ENCODE peak calls at places on chromosomes 4 and X, in eight cellular contexts. L, T, V, M, K, B, A and Z are unnamed samples.

GRCh38 chr4:189202869-189203271 is 737.8 kb upstream of the FRG1 start:
- DNase-seq in L (no peak), T (no peak), V (peak), M (no peak), K (no peak), B (peak), A (peak), Z (no peak)

GRCh38 chrX:136691028-136691809 is 43.3 kb downstream of the CD40LG start:
- DNase-seq in L (no peak), T (no peak), V (no peak), M (no peak), K (no peak), B (no peak), A (peak), Z (peak)

GRCh38 chr4:138561906-138562305 is 319.8 kb upstream of the SLC7A11 start:
- DNase-seq in L (no peak), T (no peak), V (no peak), M (no peak), K (no peak), B (no peak), A (no peak), Z (no peak)

GRCh38 chr4:106105697-106106096 is 210.3 kb downstream of the TBCK start:
- DNase-seq in L (no peak), T (no peak), V (no peak), M (no peak), K (no peak), B (no peak), A (no peak), Z (no peak)

GRCh38 chrX:33434256-33435092 is 223.1 kb upstream of the DMD start:
- DNase-seq in L (no peak), T (no peak), V (peak), M (peak), K (peak), B (peak), A (peak), Z (peak)

GRCh38 chr4:73311428-73311827 is 52.8 kb upstream of the ANKRD17 start:
- DNase-seq in L (no peak), T (no peak), V (peak), M (no peak), K (peak), B (peak), A (peak), Z (peak)

GRCh38 chrX:71653344-71653743 is 14.0 kb upstream of the LOC101059915 start:
- DNase-seq in L (peak), T (peak), V (no peak), M (no peak), K (no peak), B (no peak), A (no peak), Z (no peak)

GRCh38 chr4:159107203-159107921 is 4.5 kb downstream of the RAPGEF2 start:
- DNase-seq in L (no peak), T (no peak), V (no peak), M (no peak), K (peak), B (peak), A (peak), Z (no peak)

GRCh38 chrX:110944793-110945466 is 149.3 kb upstream of the CHRDL1 start:
- DNase-seq in L (no peak), T (no peak), V (no peak), M (peak), K (no peak), B (peak), A (no peak), Z (no peak)

GRCh38 chr4:6794189-6794588 is 11.7 kb downstream of the KIAA0232 start:
- DNase-seq in L (no peak), T (no peak), V (no peak), M (no peak), K (no peak), B (no peak), A (no peak), Z (no peak)

GRCh38 chr4:3340703-3341088 is 47.9 kb downstream of the RGS12 start:
- DNase-seq in L (peak), T (no peak), V (no peak), M (no peak), K (no peak), B (no peak), A (no peak), Z (peak)

GRCh38 chr4:140789752-140790151 is 33.6 kb upstream of the TBC1D9 start:
- DNase-seq in L (no peak), T (no peak), V (no peak), M (no peak), K (peak), B (no peak), A (peak), Z (no peak)

GRCh38 chrX:73214366-73215094 is at the start of gene NAP1L2:
- DNase-seq in L (peak), T (peak), V (peak), M (peak), K (peak), B (peak), A (no peak), Z (no peak)

GRCh38 chr4:23324291-23324690 is 565.6 kb downstream of the PPARGC1A start:
- DNase-seq in L (no peak), T (no peak), V (peak), M (no peak), K (no peak), B (peak), A (no peak), Z (no peak)

GRCh38 chr4:17584502-17585213 is 7.7 kb downstream of the LAP3 start:
- DNase-seq in L (no peak), T (no peak), V (no peak), M (no peak), K (no peak), B (no peak), A (no peak), Z (no peak)

GRCh38 chr4:152258804-152259708 is 276.8 kb downstream of the FBXW7 start:
- DNase-seq in L (no peak), T (no peak), V (no peak), M (no peak), K (no peak), B (peak), A (peak), Z (no peak)

GRCh38 chr4:2860391-2861348 is 17.0 kb downstream of the ADD1 start:
- DNase-seq in L (no peak), T (no peak), V (no peak), M (peak), K (no peak), B (peak), A (peak), Z (peak)

GRCh38 chr4:123340381-123340701 is 56.3 kb upstream of the SPRY1 start:
- DNase-seq in L (no peak), T (no peak), V (peak), M (no peak), K (no peak), B (peak), A (peak), Z (no peak)

GRCh38 chr4:85084371-85085170 is 118.1 kb upstream of the WDFY3 start:
- DNase-seq in L (no peak), T (no peak), V (peak), M (no peak), K (peak), B (peak), A (peak), Z (peak)

GRCh38 chr4:11529625-11530201 is 101.0 kb upstream of the HS3ST1 start:
- DNase-seq in L (no peak), T (no peak), V (no peak), M (no peak), K (no peak), B (peak), A (peak), Z (peak)

GRCh38 chr4:150746156-150746555 is 164.2 kb downstream of the MAB21L2 start:
- DNase-seq in L (no peak), T (no peak), V (no peak), M (no peak), K (no peak), B (peak), A (peak), Z (peak)

GRCh38 chr4:139266583-139267257 is 13.3 kb downstream of the MGARP start:
- DNase-seq in L (peak), T (peak), V (peak), M (peak), K (peak), B (peak), A (peak), Z (peak)

GRCh38 chr4:113760852-113761681 is 471 bp downstream of the CAMK2D start:
- DNase-seq in L (peak), T (peak), V (peak), M (peak), K (peak), B (peak), A (peak), Z (peak)

GRCh38 chr4:6357476-6357875 is 87.8 kb downstream of the WFS1 start:
- DNase-seq in L (no peak), T (no peak), V (no peak), M (no peak), K (no peak), B (no peak), A (no peak), Z (no peak)

GRCh38 chrX:13357925-13358324 is 38.1 kb upstream of the ATXN3L start:
- DNase-seq in L (no peak), T (no peak), V (no peak), M (no peak), K (no peak), B (peak), A (peak), Z (no peak)

GRCh38 chr4:184684491-184685189 is 35.1 kb downstream of the PRIMPOL start:
- DNase-seq in L (no peak), T (no peak), V (peak), M (no peak), K (no peak), B (no peak), A (peak), Z (peak)

GRCh38 chr4:112075129-112075753 is 70.0 kb upstream of the FAM241A start:
- DNase-seq in L (no peak), T (no peak), V (peak), M (peak), K (peak), B (peak), A (peak), Z (peak)

GRCh38 chr4:5165419-5166369 is 114.4 kb downstream of the STK32B start:
- DNase-seq in L (no peak), T (no peak), V (no peak), M (peak), K (no peak), B (peak), A (peak), Z (no peak)

GRCh38 chr4:120769227-120769626 is 153.3 kb downstream of the PRDM5 start:
- DNase-seq in L (no peak), T (no peak), V (no peak), M (no peak), K (no peak), B (peak), A (peak), Z (no peak)

GRCh38 chr4:1195894-1196401 is 23.6 kb upstream of the SPON2 start:
- DNase-seq in L (no peak), T (peak), V (peak), M (no peak), K (peak), B (no peak), A (no peak), Z (no peak)

GRCh38 chrX:77415161-77415560 is 32.0 kb upstream of the FGF16 start:
- DNase-seq in L (no peak), T (no peak), V (peak), M (peak), K (no peak), B (no peak), A (no peak), Z (no peak)

GRCh38 chrX:40100537-40101429 is 3.0 kb upstream of the BCOR start:
- DNase-seq in L (no peak), T (no peak), V (peak), M (peak), K (no peak), B (no peak), A (no peak), Z (no peak)
- H3K4me3 ChIP-seq in L (no peak), T (no peak), V (no peak), M (no peak), K (no peak), B (no peak), A (no peak), Z (no peak)

GRCh38 chrX:91434351-91435168 is at the start of gene PABPC5:
- DNase-seq in L (no peak), T (peak), V (no peak), M (peak), K (no peak), B (peak), A (peak), Z (peak)

DNA sequence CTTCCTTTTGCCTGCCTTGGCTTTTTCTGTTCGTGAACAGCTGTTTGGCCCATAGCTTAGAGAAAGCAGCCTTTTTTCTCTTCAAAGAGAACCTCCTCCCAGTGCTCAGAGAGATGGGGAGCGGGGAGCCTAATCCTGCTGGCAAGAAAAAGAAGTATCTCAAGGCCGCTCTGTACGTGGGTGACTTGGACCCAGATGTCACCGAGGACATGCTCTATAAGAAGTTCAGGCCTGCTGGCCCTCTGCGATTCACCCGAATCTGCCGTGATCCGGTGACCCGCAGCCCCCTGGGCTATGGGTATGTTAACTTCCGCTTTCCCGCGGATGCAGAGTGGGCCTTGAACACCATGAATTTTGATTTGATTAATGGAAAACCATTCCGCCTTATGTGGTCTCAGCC is 826 bp downstream of the PABPC5 start:
- DNase-seq in L (no peak), T (no peak), V (no peak), M (peak), K (no peak), B (no peak), A (no peak), Z (no peak)
- H3K4me3 ChIP-seq in L (no peak), T (peak), V (no peak), M (peak), K (no peak), B (peak), A (peak), Z (no peak)

GRCh38 chr4:10114607-10115006 is 2.0 kb downstream of the WDR1 start:
- DNase-seq in L (no peak), T (no peak), V (no peak), M (peak), K (no peak), B (no peak), A (no peak), Z (no peak)
- H3K4me3 ChIP-seq in L (peak), T (peak), V (peak), M (peak), K (peak), B (peak), A (peak), Z (no peak)

GRCh38 chrX:154123241-154124219 is 20.5 kb upstream of the OPN1LW start:
- DNase-seq in L (no peak), T (no peak), V (peak), M (no peak), K (peak), B (no peak), A (no peak), Z (peak)

GRCh38 chrX:154125356-154126040 is 18.5 kb upstream of the OPN1LW start:
- DNase-seq in L (no peak), T (no peak), V (no peak), M (no peak), K (no peak), B (no peak), A (no peak), Z (no peak)

GRCh38 chrX:154120567-154120966 is 23.1 kb upstream of the MECP2 start:
- DNase-seq in L (no peak), T (no peak), V (no peak), M (no peak), K (no peak), B (no peak), A (no peak), Z (no peak)

GRCh38 chrX:154121207-154121606 is 22.8 kb upstream of the OPN1LW start:
- DNase-seq in L (no peak), T (no peak), V (no peak), M (no peak), K (no peak), B (no peak), A (no peak), Z (no peak)

DNA sequence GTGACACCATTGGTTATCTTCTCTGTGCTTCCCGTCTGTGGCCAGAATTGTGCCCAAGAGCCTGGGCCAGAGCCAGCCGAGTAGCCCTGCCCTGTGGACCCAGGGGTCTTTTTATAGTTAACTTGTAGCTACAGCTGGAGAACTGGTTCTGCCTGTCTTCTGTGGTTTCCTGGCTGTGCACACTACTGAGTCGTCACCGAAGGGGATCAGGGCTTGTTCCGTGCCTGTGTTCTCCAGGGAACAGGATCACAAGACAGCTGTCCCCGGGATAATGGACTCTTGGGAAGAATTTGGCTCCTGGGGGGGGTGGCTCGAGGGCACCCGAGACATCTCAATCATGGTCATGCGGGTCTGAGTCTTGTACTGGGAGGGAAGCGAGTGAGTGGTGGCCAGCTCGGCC is 22.1 kb upstream of the OPN1LW start:
- DNase-seq in L (no peak), T (no peak), V (no peak), M (no peak), K (no peak), B (no peak), A (no peak), Z (no peak)
- H3K4me3 ChIP-seq in L (no peak), T (no peak), V (no peak), M (no peak), K (no peak), B (no peak), A (no peak), Z (no peak)